ENCODE peak calls at places on chromosomes 12 and 14, in six cellular contexts. B is activated effector memory CD4-positive, alpha-beta T cell treated with Interleukin-2 at 50 U/mL for 16 hours; R is fibroblast of the aortic adventitia; K is LoVo; T is AG09319; M is renal cortical epithelial cell. Y is an unnamed sample.

GRCh38 chr14:100842799-100843198 is 16.9 kb downstream of the MEG3 start:
- DNase-seq in B (no peak), R (peak), K (no peak), T (peak), M (no peak), Y (peak)

GRCh38 chr12:110279561-110279960 is 1.5 kb upstream of the ATP2A2 start:
- DNase-seq in B (no peak), R (no peak), K (no peak), T (no peak), M (no peak), Y (no peak)

GRCh38 chr12:45200497-45201043 is 15.3 kb upstream of the ANO6 start:
- DNase-seq in B (no peak), R (peak), K (no peak), T (no peak), M (no peak), Y (no peak)

GRCh38 chr12:69059465-69060457 is 126.8 kb upstream of the CPM start:
- DNase-seq in B (no peak), R (peak), K (peak), T (peak), M (peak), Y (peak)

GRCh38 chr14:21098134-21098891 is at the start of gene ZNF219:
- DNase-seq in B (no peak), R (peak), K (peak), T (no peak), M (no peak), Y (no peak)

GRCh38 chr14:50230601-50231474 is 540 bp downstream of the SOS2 start:
- DNase-seq in B (peak), R (peak), K (peak), T (peak), M (peak), Y (peak)

GRCh38 chr12:69966409-69966808 is 141.4 kb downstream of the MYRFL start:
- DNase-seq in B (no peak), R (peak), K (peak), T (no peak), M (peak), Y (peak)

GRCh38 chr12:18432211-18432610 is 170.9 kb downstream of the PIK3C2G start:
- DNase-seq in B (no peak), R (no peak), K (no peak), T (peak), M (no peak), Y (no peak)

GRCh38 chr14:33589334-33589733 is 361.5 kb downstream of the EGLN3 start:
- DNase-seq in B (no peak), R (peak), K (peak), T (peak), M (peak), Y (peak)

GRCh38 chr14:103107941-103108748 is 13.6 kb downstream of the EXOC3L4 start:
- DNase-seq in B (no peak), R (no peak), K (no peak), T (no peak), M (no peak), Y (no peak)

GRCh38 chr14:68784995-68785816 is 7.7 kb downstream of the ZFP36L1 start:
- DNase-seq in B (no peak), R (peak), K (peak), T (no peak), M (peak), Y (no peak)

GRCh38 chr12:114625294-114625851 is 58.6 kb downstream of the TBX3 start:
- DNase-seq in B (no peak), R (peak), K (peak), T (peak), M (peak), Y (peak)

GRCh38 chr12:58648151-58648550 is 272.2 kb downstream of the LRIG3 start:
- DNase-seq in B (no peak), R (no peak), K (no peak), T (no peak), M (no peak), Y (no peak)

GRCh38 chr12:1634590-1635191 is 5.7 kb downstream of the WNT5B start:
- DNase-seq in B (peak), R (peak), K (peak), T (no peak), M (peak), Y (no peak)

GRCh38 chr12:105365231-105365630 is 34.7 kb downstream of the C12orf75 start:
- DNase-seq in B (no peak), R (no peak), K (no peak), T (no peak), M (no peak), Y (no peak)

GRCh38 chr14:93005838-93006237 is 82.9 kb downstream of the CHGA start:
- DNase-seq in B (no peak), R (no peak), K (no peak), T (no peak), M (no peak), Y (no peak)

Y was measured in GM04503.